ENCODE peak calls at places on chromosomes 7 and 10, in six cellular contexts. X is A549; S is Right ventricle myocardium inferior; G is lung; K is effector memory CD8-positive, alpha-beta T cell; P is activated CD8-positive, alpha-beta memory T cell treated with anti-CD3 and anti-CD28 coated beads, Interleukin-2, amount 10 ng/mL, durations not matched to agents 7 days and 5 days. C is an unnamed sample.

GRCh38 chr7:104327963-104328307 is 468 bp upstream of the LHFPL3 start:
- ATAC-seq in P (no peak), S (no peak), X (no peak), K (no peak), G (no peak), C (peak)

GRCh38 chr10:116109481-116109880 is 163.5 kb downstream of the GFRA1 start:
- ATAC-seq in P (no peak), S (no peak), X (no peak), G (no peak), K (no peak), C (no peak)

GRCh38 chr7:30214651-30215137 is 69.7 kb upstream of the ZNRF2 start:
- ATAC-seq in S (no peak), P (no peak), X (no peak), K (no peak), G (no peak), C (no peak)

GRCh38 chr10:86451604-86451960 is 70.0 kb downstream of the WAPL start:
- ATAC-seq in X (no peak), P (no peak), S (no peak), G (no peak), K (no peak), C (no peak)

GRCh38 chr10:30752481-30752881 is 122.9 kb upstream of the LYZL2 start:
- ATAC-seq in S (peak), P (no peak), K (no peak), G (no peak), X (peak), C (no peak)

GRCh38 chr10:44379907-44380306 is 5.0 kb downstream of the CXCL12 start:
- ATAC-seq in S (no peak), K (no peak), P (no peak), G (no peak), X (no peak), C (no peak)

GRCh38 chr10:95537543-95537930 is 23.6 kb downstream of the SORBS1 start:
- ATAC-seq in G (peak), X (no peak), S (no peak), K (no peak), P (no peak), C (no peak)

GRCh38 chr10:48480397-48481374 is 124.2 kb downstream of the ARHGAP22 start:
- ATAC-seq in P (no peak), X (no peak), S (peak), K (no peak), G (no peak), C (peak)

GRCh38 chr10:69359089-69360025 is 57.4 kb downstream of the TACR2 start:
- ATAC-seq in G (no peak), K (peak), P (peak), S (no peak), X (no peak), C (peak)

GRCh38 chr7:517848-518629 is 1.6 kb downstream of the PDGFA start:
- ATAC-seq in P (no peak), S (no peak), G (no peak), K (no peak), X (peak), C (no peak)

GRCh38 chr10:68074404-68074774 is 694 bp downstream of the HERC4 start:
- ATAC-seq in P (no peak), K (no peak), S (no peak), X (no peak), G (peak), C (no peak)

GRCh38 chr10:30491204-30491603 is 57.2 kb downstream of the MAP3K8 start:
- ATAC-seq in S (no peak), P (no peak), X (peak), G (no peak), K (no peak), C (no peak)

GRCh38 chr10:16652154-16652553 is 130.5 kb upstream of the C1QL3 start:
- ATAC-seq in X (peak), S (no peak), K (no peak), P (no peak), G (no peak), C (no peak)

GRCh38 chr7:130180571-130180971 is 24.6 kb downstream of the TMEM209 start:
- ATAC-seq in P (peak), G (no peak), S (no peak), X (no peak), K (no peak), C (no peak)

GRCh38 chr10:22455068-22455467 is 109.8 kb downstream of the SPAG6 start:
- ATAC-seq in S (no peak), X (no peak), P (no peak), K (no peak), G (no peak), C (peak)

GRCh38 chr10:29881811-29882210 is 177.6 kb downstream of the JCAD start:
- ATAC-seq in X (no peak), S (no peak), K (no peak), G (no peak), P (no peak), C (no peak)

GRCh38 chr10:31836569-31837406 is 91.8 kb downstream of the ARHGAP12 start:
- ATAC-seq in X (peak), K (no peak), S (no peak), P (no peak), G (no peak), C (no peak)

GRCh38 chr7:154767194-154767593 is 235.7 kb downstream of the PAXIP1 start:
- ATAC-seq in G (no peak), P (no peak), K (no peak), S (no peak), X (no peak), C (no peak)

GRCh38 chr10:108608860-108609259 is 1314.5 kb downstream of the XPNPEP1 start:
- ATAC-seq in P (no peak), S (no peak), K (no peak), X (no peak), G (no peak), C (no peak)

GRCh38 chr10:74036474-74036873 is 38.6 kb downstream of the VCL start:
- ATAC-seq in P (no peak), G (no peak), X (no peak), S (no peak), K (no peak), C (no peak)

GRCh38 chr7:2182461-2182860 is 50.3 kb downstream of the MAD1L1 start:
- ATAC-seq in K (no peak), X (no peak), P (no peak), S (no peak), G (no peak), C (peak)

GRCh38 chr10:18060217-18060616 is 80.0 kb upstream of the CACNB2 start:
- ATAC-seq in K (no peak), X (no peak), P (no peak), S (peak), G (no peak), C (no peak)

GRCh38 chr7:70587739-70588138 is 544.2 kb upstream of the GALNT17 start:
- ATAC-seq in S (no peak), K (peak), P (no peak), X (no peak), G (no peak), C (no peak)

GRCh38 chr10:61841338-61841875 is 60.1 kb upstream of the ARID5B start:
- ATAC-seq in P (no peak), K (no peak), G (no peak), S (no peak), X (no peak), C (no peak)

GRCh38 chr7:158396982-158397862 is 190.4 kb downstream of the PTPRN2 start:
- ATAC-seq in K (no peak), X (peak), P (no peak), G (peak), S (no peak), C (no peak)

GRCh38 chr10:36462194-36462593 is 663.2 kb upstream of the ANKRD30A start:
- ATAC-seq in X (no peak), S (no peak), G (no peak), P (no peak), K (no peak), C (no peak)

GRCh38 chr7:26649388-26649787 is 215.0 kb downstream of the SKAP2 start:
- ATAC-seq in G (no peak), K (no peak), X (no peak), S (no peak), P (no peak), C (no peak)

GRCh38 chr10:13795653-13796555 is 209.1 kb downstream of the PRPF18 start:
- ATAC-seq in X (no peak), P (peak), S (no peak), G (no peak), K (peak), C (no peak)

GRCh38 chr10:102616071-102616770 is 28.1 kb upstream of the TRIM8 start:
- ATAC-seq in X (no peak), P (no peak), S (peak), G (no peak), K (no peak), C (peak)

GRCh38 chr7:22109761-22110160 is 164.1 kb upstream of the CDCA7L start:
- ATAC-seq in P (peak), G (no peak), X (peak), K (no peak), S (no peak), C (no peak)

GRCh38 chr10:99965700-99966099 is 44.0 kb downstream of the DNMBP start:
- ATAC-seq in X (no peak), G (no peak), S (no peak), K (no peak), P (no peak), C (no peak)

GRCh38 chr7:130359276-130359857 is 14.8 kb downstream of the CPA5 start:
- ATAC-seq in X (no peak), K (no peak), P (no peak), G (no peak), S (no peak), C (no peak)

GRCh38 chr10:68212721-68213352 is 19.1 kb downstream of the ATOH7 start:
- ATAC-seq in K (no peak), G (no peak), S (no peak), P (no peak), X (no peak), C (no peak)

C was measured in stimulated activated memory B cell treated with anti-CD40 and anti-IgM and Interleukin-4, amounts not matched to agents 10 μg/mL and 1 μg/mL and 100 μg/mL, for 72 hours.